ENCODE peak calls at places on chromosomes 16 and 17, in five cellular contexts. K, X, U, R and N are unnamed samples.

GRCh38 chr16:55480228-55480655 is 1.2 kb downstream of the MMP2 start:
- DNase-seq in K (peak), X (peak), U (peak), R (peak), N (no peak)

GRCh38 chr17:53662608-53663007 is 160.1 kb upstream of the KIF2B start:
- DNase-seq in K (no peak), X (no peak), U (no peak), R (no peak), N (no peak)

GRCh38 chr16:4690946-4691665 is 2.3 kb upstream of the NUDT16L1 start:
- DNase-seq in K (no peak), X (no peak), U (no peak), R (no peak), N (no peak)

GRCh38 chr16:4212934-4213296 is 29.0 kb downstream of the SRL start:
- DNase-seq in K (peak), X (peak), U (no peak), R (no peak), N (no peak)

GRCh38 chr17:4780325-4781010 is 5.7 kb downstream of the VMO1 start:
- DNase-seq in K (no peak), X (no peak), U (no peak), R (no peak), N (no peak)

GRCh38 chr17:80259642-80260535 is 763 bp upstream of the RNF213 start:
- DNase-seq in K (peak), X (peak), U (peak), R (peak), N (no peak)

GRCh38 chr17:2592974-2593845 is at the start of gene PAFAH1B1:
- DNase-seq in K (peak), X (peak), U (peak), R (peak), N (peak)

GRCh38 chr16:11423315-11424117 is 78.3 kb downstream of the RMI2 start:
- DNase-seq in K (no peak), X (no peak), U (no peak), R (no peak), N (no peak)

GRCh38 chr16:83211711-83212110 is 584.9 kb downstream of the CDH13 start:
- DNase-seq in K (no peak), X (no peak), U (no peak), R (no peak), N (no peak)

GRCh38 chr17:19302791-19303233 is 59.7 kb downstream of the B9D1 start:
- DNase-seq in K (no peak), X (no peak), U (no peak), R (no peak), N (no peak)

GRCh38 chr17:836154-836553 is 54.0 kb downstream of the MRM3 start:
- DNase-seq in K (no peak), X (peak), U (no peak), R (no peak), N (no peak)

GRCh38 chr17:61562287-61562686 is 28.7 kb downstream of the NACA2 start:
- DNase-seq in K (no peak), X (no peak), U (no peak), R (no peak), N (no peak)

GRCh38 chr17:37816951-37817350 is 72.1 kb upstream of the HNF1B start:
- DNase-seq in K (no peak), X (no peak), U (no peak), R (no peak), N (no peak)

GRCh38 chr17:40348562-40349476 is 15.7 kb downstream of the GJD3 start:
- DNase-seq in K (no peak), X (no peak), U (peak), R (no peak), N (no peak)

GRCh38 chr16:68290455-68290854 is 20.3 kb downstream of the SLC7A6OS start:
- DNase-seq in K (no peak), X (no peak), U (no peak), R (no peak), N (no peak)

GRCh38 chr16:88062341-88062861 is 111.2 kb downstream of the BANP start:
- DNase-seq in K (peak), X (peak), U (peak), R (no peak), N (no peak)

GRCh38 chr16:84271037-84271436 is 23.6 kb upstream of the WFDC1 start:
- DNase-seq in K (no peak), X (no peak), U (no peak), R (no peak), N (no peak)

GRCh38 chr17:35082073-35082657 is 18.7 kb upstream of the RFFL start:
- DNase-seq in K (peak), X (peak), U (peak), R (no peak), N (no peak)

GRCh38 chr17:79821331-79822095 is 17.7 kb downstream of the CBX4 start:
- DNase-seq in K (no peak), X (no peak), U (no peak), R (no peak), N (no peak)

GRCh38 chr16:11263737-11264136 is 5.4 kb downstream of the TNP2 start:
- DNase-seq in K (no peak), X (no peak), U (no peak), R (no peak), N (no peak)

GRCh38 chr16:79713609-79714309 is 113.2 kb upstream of the MAF start:
- DNase-seq in K (no peak), X (no peak), U (no peak), R (no peak), N (no peak)

GRCh38 chr17:50817838-50818237 is 17.5 kb upstream of the WFIKKN2 start:
- DNase-seq in K (peak), X (peak), U (no peak), R (no peak), N (no peak)

GRCh38 chr17:68318103-68318991 is 27.1 kb downstream of the ARSG start:
- DNase-seq in K (peak), X (peak), U (peak), R (no peak), N (no peak)

GRCh38 chr17:18093616-18094408 is 6.1 kb downstream of the DRG2 start:
- DNase-seq in K (peak), X (peak), U (peak), R (peak), N (no peak)

GRCh38 chr16:31094088-31094423 is 541 bp downstream of the VKORC1 start:
- DNase-seq in K (no peak), X (no peak), U (no peak), R (peak), N (no peak)

GRCh38 chr16:73420244-73421040 is 372.5 kb upstream of the ZFHX3 start:
- DNase-seq in K (no peak), X (no peak), U (no peak), R (no peak), N (no peak)

GRCh38 chr17:20999841-21000532 is 42.8 kb downstream of the USP22 start:
- DNase-seq in K (no peak), X (no peak), U (peak), R (no peak), N (no peak)

GRCh38 chr17:41629316-41629715 is 4.9 kb upstream of the KRT17 start:
- DNase-seq in K (no peak), X (no peak), U (no peak), R (no peak), N (no peak)

GRCh38 chr16:89452241-89452640 is 38.1 kb downstream of the ANKRD11 start:
- DNase-seq in K (no peak), X (no peak), U (no peak), R (no peak), N (no peak)

GRCh38 chr17:66228887-66229782 is at the start of gene APOH:
- DNase-seq in K (no peak), X (no peak), U (no peak), R (no peak), N (no peak)

GRCh38 chr17:65074778-65075250 is 18.3 kb upstream of the GNA13 start:
- DNase-seq in K (no peak), X (no peak), U (peak), R (no peak), N (no peak)

DNA sequence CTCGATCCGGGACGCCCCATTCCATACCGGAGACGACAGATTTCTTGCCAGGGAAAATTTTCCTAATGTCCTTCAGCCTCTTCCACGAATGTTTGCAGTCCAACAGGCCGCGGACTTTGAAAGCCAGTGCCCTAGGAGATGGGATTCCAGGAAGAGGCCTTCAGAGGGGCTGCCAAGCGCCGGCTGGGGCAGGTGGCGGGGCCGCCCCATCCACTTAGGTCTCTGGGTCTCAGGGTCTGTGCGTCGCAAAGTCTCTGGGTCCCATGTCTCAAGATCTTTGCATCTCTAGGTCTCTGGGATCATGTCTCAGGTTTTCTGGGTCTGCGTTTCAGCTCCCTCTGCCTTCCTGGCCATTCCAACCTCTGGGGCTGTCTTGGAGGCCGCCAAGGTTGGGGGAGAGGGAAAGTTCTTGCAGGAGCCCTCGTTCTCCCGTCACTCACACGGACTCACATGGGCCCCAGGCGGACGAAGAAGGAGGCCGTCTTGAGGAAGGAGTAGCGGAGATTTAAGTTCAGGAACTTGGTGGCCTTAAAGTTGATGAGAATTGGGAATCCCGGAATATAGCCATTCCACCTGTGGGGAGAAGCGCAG is 7.2 kb downstream of the ALOX12B start:
- DNase-seq in K (no peak), X (no peak), U (no peak), R (no peak), N (no peak)
- TF ChIP-seq CTCF in K (no peak), X (peak), U (no peak), R (peak), N (no peak)

GRCh38 chr17:82615084-82616020 is 32.9 kb downstream of the WDR45B start:
- DNase-seq in K (no peak), X (no peak), U (no peak), R (peak), N (no peak)
- TF ChIP-seq CTCF in K (peak), X (peak), U (no peak), R (peak), N (no peak)

GRCh38 chr16:15770107-15770506 is 86.7 kb downstream of the MYH11 start:
- DNase-seq in K (peak), X (no peak), U (peak), R (no peak), N (no peak)

GRCh38 chr16:15769239-15769638 is 87.6 kb downstream of the MYH11 start:
- DNase-seq in K (no peak), X (no peak), U (no peak), R (no peak), N (no peak)

GRCh38 chr16:15771694-15772093 is 85.1 kb downstream of the MYH11 start:
- DNase-seq in K (no peak), X (no peak), U (no peak), R (no peak), N (no peak)

GRCh38 chr16:15772579-15773293 is 84.1 kb downstream of the MYH11 start:
- DNase-seq in K (no peak), X (no peak), U (no peak), R (no peak), N (no peak)

DNA sequence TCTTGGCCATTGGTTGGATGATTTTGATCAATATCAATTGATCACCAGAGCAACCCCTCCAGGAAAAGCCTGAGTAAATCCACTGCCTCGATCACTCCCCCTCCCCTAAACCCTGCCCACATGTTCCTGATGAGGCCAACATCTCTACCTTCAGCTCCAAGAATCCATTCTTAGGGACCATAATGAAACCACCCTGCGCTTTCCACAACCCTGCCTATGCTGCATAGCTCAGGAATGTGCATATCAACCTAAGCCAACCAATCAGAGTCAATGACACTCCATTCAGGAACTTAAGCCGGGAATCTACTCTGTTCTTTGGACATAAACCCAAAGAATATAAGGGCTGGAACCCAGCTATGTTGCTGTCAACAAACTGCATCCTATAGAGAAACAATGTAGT is 86.3 kb downstream of the MYH11 start:
- DNase-seq in K (peak), X (peak), U (no peak), R (no peak), N (no peak)
- TF ChIP-seq CTCF in K (no peak), X (no peak), U (no peak), R (no peak), N (no peak)

GRCh38 chr17:74963656-74964055 is 8.9 kb downstream of the HID1 start:
- DNase-seq in K (no peak), X (no peak), U (no peak), R (peak), N (no peak)
- TF ChIP-seq CTCF in K (peak), X (peak), U (no peak), R (peak), N (peak)

DNA sequence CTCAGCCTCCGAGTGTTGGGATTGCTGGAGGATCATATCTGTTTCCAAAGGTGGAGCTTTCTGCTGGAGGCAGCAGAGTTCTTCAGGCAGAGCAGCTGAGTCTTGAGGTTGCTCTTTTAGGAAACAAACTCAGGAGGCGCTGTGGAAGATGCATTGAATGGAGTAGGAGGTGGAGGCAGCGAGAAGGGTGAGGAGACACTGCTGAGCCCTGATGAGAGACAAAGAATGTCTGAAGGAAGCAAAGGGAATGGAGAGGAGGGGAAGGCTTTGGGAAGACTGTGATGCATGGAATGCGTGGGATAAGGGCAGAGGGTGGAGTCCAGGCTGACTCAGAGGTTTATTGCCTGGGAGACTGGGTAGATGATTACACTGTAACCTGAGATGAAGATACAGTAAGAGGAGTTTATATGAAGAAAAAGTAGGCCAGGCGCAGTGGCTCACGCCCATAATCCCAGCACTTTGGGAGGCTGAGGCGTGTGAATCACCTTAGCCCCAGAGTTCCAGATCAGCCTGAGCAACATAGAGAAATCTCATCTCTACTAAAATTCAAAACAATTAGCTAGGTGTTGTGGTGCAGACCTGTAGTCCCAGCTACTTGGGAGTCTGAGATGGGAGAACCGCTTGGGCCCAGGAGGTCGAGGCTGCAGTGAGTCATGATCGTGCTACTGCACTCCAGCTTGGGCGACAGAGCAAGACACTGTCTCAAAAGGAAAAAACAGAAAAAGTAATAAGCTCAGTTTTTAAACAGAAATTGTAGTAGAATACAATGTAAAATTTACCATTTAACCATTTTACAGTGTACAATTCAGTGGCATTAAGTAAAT is 17.8 kb upstream of the TMEM219 start:
- DNase-seq in K (peak), X (peak), U (peak), R (peak), N (no peak)
- TF ChIP-seq CTCF in K (peak), X (peak), U (no peak), R (peak), N (peak)

GRCh38 chr17:76878568-76878967 is 10.4 kb downstream of the MGAT5B start:
- DNase-seq in K (no peak), X (no peak), U (no peak), R (no peak), N (no peak)

GRCh38 chr17:76881408-76881807 is 13.2 kb downstream of the MGAT5B start:
- DNase-seq in K (no peak), X (no peak), U (no peak), R (no peak), N (no peak)

GRCh38 chr17:76880268-76880667 is 12.1 kb downstream of the MGAT5B start:
- DNase-seq in K (no peak), X (no peak), U (no peak), R (no peak), N (no peak)

GRCh38 chr17:76879254-76879653 is 11.1 kb downstream of the MGAT5B start:
- DNase-seq in K (no peak), X (no peak), U (no peak), R (no peak), N (no peak)

GRCh38 chr17:76879691-76880090 is 11.5 kb downstream of the MGAT5B start:
- DNase-seq in K (no peak), X (no peak), U (no peak), R (no peak), N (no peak)
- TF ChIP-seq CTCF in K (no peak), X (no peak), U (no peak), R (no peak), N (no peak)

DNA sequence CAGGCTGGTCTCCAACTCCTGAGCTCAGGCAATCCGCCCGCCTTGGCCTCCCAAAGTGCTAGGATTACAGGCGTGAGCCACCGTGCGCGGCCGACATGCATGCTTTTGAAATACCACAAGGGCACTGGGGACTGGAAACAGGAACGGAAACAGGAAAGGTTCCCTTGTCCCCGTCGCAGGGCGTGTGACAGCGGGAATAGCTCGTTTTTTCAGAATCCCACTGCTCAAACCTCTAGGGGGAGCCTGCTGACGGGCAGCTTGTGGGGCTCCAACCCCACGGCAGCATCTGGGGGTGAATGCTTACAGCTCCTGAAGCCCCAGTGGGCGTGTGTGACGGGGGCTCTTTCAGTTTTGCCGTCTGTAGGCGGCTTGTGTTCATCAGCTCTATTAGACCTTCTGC is 18.8 kb upstream of the ASGR2 start:
- DNase-seq in K (no peak), X (no peak), U (peak), R (peak), N (no peak)
- TF ChIP-seq CTCF in K (peak), X (peak), U (peak), R (peak), N (peak)

GRCh38 chr17:3639981-3640596 is 3.5 kb downstream of the CTNS start:
- DNase-seq in K (peak), X (peak), U (peak), R (no peak), N (no peak)
- TF ChIP-seq CTCF in K (no peak), X (no peak), U (no peak), R (no peak), N (no peak)